ENCODE peak calls at places on chromosomes 3 and 15, in six cellular contexts. X, H, O, L, Z and M are unnamed samples.

GRCh38 chr3:113454625-113455024 is 13.3 kb upstream of the CFAP44 start:
- DNase-seq in X (no peak), H (no peak), O (no peak), L (no peak), Z (no peak), M (no peak)

GRCh38 chr15:99732711-99733267 is 448 bp downstream of the LYSMD4 start:
- DNase-seq in X (no peak), H (peak; percentile 20), O (no peak), L (no peak), Z (peak; percentile 66), M (no peak)

GRCh38 chr15:94383041-94383440 is 151.7 kb downstream of the MCTP2 start:
- DNase-seq in X (no peak), H (no peak), O (no peak), L (no peak), Z (no peak), M (no peak)

GRCh38 chr3:193853511-193854219 is 260.7 kb downstream of the OPA1 start:
- DNase-seq in X (no peak), H (no peak), O (no peak), L (no peak), Z (no peak), M (peak; percentile 63)

GRCh38 chr3:170802164-170803151 is 67.5 kb downstream of the RPL22L1 start:
- DNase-seq in X (no peak), H (peak; percentile 36), O (peak; percentile 95), L (no peak), Z (no peak), M (peak; percentile 24)

GRCh38 chr3:107913671-107914070 is 177.2 kb downstream of the CD47 start:
- DNase-seq in X (no peak), H (no peak), O (peak; percentile 71), L (no peak), Z (no peak), M (no peak)

GRCh38 chr3:187340572-187340971 is 27.6 kb upstream of the RTP4 start:
- DNase-seq in X (no peak), H (no peak), O (no peak), L (no peak), Z (no peak), M (no peak)

GRCh38 chr3:56929809-56930615 is 128.3 kb upstream of the ARHGEF3 start:
- DNase-seq in X (no peak), H (no peak), O (peak; percentile 25), L (no peak), Z (no peak), M (peak; percentile 26)

GRCh38 chr15:69400850-69401249 is 13.3 kb upstream of the KIF23 start:
- DNase-seq in X (no peak), H (no peak), O (no peak), L (no peak), Z (no peak), M (no peak)

GRCh38 chr3:72340056-72340455 is 508.2 kb downstream of the SHQ1 start:
- DNase-seq in X (no peak), H (no peak), O (no peak), L (no peak), Z (no peak), M (no peak)

GRCh38 chr3:31436830-31437229 is 95.9 kb upstream of the STT3B start:
- DNase-seq in X (no peak), H (no peak), O (no peak), L (no peak), Z (no peak), M (no peak)

GRCh38 chr3:55296035-55296434 is 191.1 kb downstream of the WNT5A start:
- DNase-seq in X (no peak), H (no peak), O (peak; percentile 88), L (no peak), Z (no peak), M (no peak)

GRCh38 chr3:27532931-27533607 is 48.9 kb upstream of the SLC4A7 start:
- DNase-seq in X (no peak), H (peak; percentile 19), O (peak; percentile 40), L (no peak), Z (no peak), M (no peak)

GRCh38 chr15:75928680-75929608 is 25.3 kb downstream of the FBXO22 start:
- DNase-seq in X (peak; percentile 38), H (no peak), O (peak; percentile 35), L (no peak), Z (no peak), M (no peak)

GRCh38 chr3:123546133-123546755 is 38.6 kb downstream of the HACD2 start:
- DNase-seq in X (no peak), H (peak; percentile 6), O (peak; percentile 58), L (no peak), Z (no peak), M (no peak)

GRCh38 chr15:40232625-40233070 is 6.2 kb upstream of the PAK6 start:
- DNase-seq in X (no peak), H (peak; percentile 42), O (no peak), L (no peak), Z (no peak), M (no peak)

GRCh38 chr3:130488769-130489450 is 28.1 kb upstream of the COL6A6 start:
- DNase-seq in X (no peak), H (no peak), O (peak; percentile 11), L (no peak), Z (no peak), M (no peak)

GRCh38 chr3:30113906-30114305 is 492.5 kb upstream of the TGFBR2 start:
- DNase-seq in X (no peak), H (no peak), O (peak; percentile 20), L (no peak), Z (no peak), M (no peak)

GRCh38 chr3:99172736-99173657 is 271.5 kb upstream of the DCBLD2 start:
- DNase-seq in X (peak; percentile 26), H (peak; percentile 34), O (peak; percentile 79), L (no peak), Z (no peak), M (peak; percentile 16)

GRCh38 chr3:151306168-151306810 is 10.3 kb downstream of the GPR87 start:
- DNase-seq in X (no peak), H (no peak), O (no peak), L (no peak), Z (no peak), M (no peak)

GRCh38 chr3:15220661-15221060 is 14.6 kb downstream of the CAPN7 start:
- DNase-seq in X (no peak), H (no peak), O (no peak), L (no peak), Z (no peak), M (no peak)

GRCh38 chr3:141959921-141960554 is 83.6 kb downstream of the ATP1B3 start:
- DNase-seq in X (no peak), H (peak; percentile 82), O (peak; percentile 84), L (no peak), Z (no peak), M (no peak)

GRCh38 chr3:70119892-70120291 is 120.4 kb downstream of the SAMMSON start:
- DNase-seq in X (no peak), H (no peak), O (no peak), L (no peak), Z (no peak), M (no peak)

GRCh38 chr15:58292761-58293175 is 139.0 kb upstream of the LIPC start:
- DNase-seq in X (no peak), H (no peak), O (no peak), L (no peak), Z (no peak), M (no peak)

GRCh38 chr15:49121901-49122300 is 33.5 kb downstream of the COPS2 start:
- DNase-seq in X (no peak), H (no peak), O (no peak), L (no peak), Z (no peak), M (no peak)

GRCh38 chr15:41603941-41604660 is 45.1 kb downstream of the TYRO3 start:
- DNase-seq in X (peak; percentile 73), H (peak; percentile 67), O (peak; percentile 95), L (peak; percentile 22), Z (peak; percentile 11), M (no peak)

GRCh38 chr15:85879334-85880163 is 84.8 kb upstream of the KLHL25 start:
- DNase-seq in X (no peak), H (no peak), O (peak; percentile 46), L (no peak), Z (no peak), M (no peak)

DNA sequence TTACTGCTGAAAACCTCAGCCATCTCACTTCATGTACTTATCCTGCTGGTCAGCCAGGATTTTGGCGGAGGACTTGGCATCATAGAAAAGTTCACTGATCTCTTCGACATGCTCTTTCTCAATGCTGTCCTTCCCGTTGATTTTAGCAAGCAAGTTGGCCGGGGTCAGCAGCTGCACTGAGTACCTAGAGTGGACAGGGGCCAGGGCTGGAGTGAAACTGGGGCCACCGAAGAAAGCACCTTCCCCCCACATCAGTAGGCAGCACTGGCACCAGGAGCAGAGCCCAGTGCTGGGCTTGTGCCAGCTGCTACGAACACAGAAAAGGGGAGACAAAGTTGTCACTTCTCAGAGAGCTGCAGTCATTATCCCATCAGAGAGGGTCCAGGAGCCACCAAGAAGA is 29.0 kb downstream of the SEC61A1 start:
- DNase-seq in X (no peak), H (no peak), O (no peak), L (no peak), Z (no peak), M (no peak)
- H3K27ac ChIP-seq in X (peak overlapping the region; percentile 86), H (peak overlapping the region; percentile 23), O (peak overlapping the region; percentile 79), L (no peak overlapping the region), Z (no peak overlapping the region), M (no peak overlapping the region)

DNA sequence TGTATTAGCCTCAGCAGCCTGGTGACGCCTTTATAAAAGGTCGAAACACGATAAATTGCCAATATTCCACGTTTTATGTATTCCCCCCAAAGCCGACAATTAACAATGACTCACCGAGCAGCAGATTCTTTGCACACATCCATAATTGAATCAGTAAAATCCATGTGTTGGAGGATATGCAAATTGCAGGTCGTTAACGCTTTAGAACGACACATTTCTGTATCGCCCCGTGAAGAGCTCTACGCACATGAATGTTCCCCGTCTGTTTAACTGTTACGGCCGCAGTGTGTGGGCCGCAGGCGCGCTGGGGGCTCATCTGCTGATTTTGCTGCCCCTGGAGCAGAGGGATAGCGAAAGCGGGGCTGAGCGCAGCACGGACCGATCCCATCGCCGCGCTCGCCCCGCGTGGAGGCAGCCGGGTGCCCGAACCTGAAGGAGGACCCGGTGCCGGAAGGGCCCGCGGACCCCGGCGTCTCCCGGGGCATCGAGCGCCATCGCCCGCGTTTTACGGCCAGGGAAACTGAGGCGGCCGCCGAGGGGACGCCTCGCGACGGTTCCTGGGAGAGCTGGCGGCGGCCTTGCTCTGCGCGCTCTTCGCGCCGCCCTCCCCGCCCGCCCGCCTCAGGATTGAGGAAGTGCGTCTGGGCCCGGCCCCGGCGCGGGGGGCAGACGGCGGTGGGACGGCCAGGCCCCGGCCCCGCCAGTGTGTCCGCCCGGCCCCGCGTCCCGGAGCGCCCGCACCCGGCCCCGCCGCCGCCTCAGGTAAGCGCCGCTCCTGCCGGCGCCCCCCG is at the start of gene LRRK1:
- DNase-seq in X (peak; percentile 52), H (peak; percentile 60), O (peak; percentile 70), L (no peak), Z (no peak), M (no peak)
- H3K27ac ChIP-seq in X (peak within 1 kb of the TSS; percentile 95), H (peak within 1 kb of the TSS; percentile 85), O (peak within 1 kb of the TSS; percentile 36), L (no peak within 1 kb of the TSS), Z (peak within 1 kb of the TSS; percentile 4), M (peak within 1 kb of the TSS; percentile 69)

GRCh38 chr3:112122870-112123269 is 10.2 kb downstream of the GCSAM start:
- DNase-seq in X (no peak), H (no peak), O (no peak), L (no peak), Z (no peak), M (no peak)
- H3K27ac ChIP-seq in X (no peak overlapping the region), H (no peak overlapping the region), O (no peak overlapping the region), L (no peak overlapping the region), Z (no peak overlapping the region), M (no peak overlapping the region)

DNA sequence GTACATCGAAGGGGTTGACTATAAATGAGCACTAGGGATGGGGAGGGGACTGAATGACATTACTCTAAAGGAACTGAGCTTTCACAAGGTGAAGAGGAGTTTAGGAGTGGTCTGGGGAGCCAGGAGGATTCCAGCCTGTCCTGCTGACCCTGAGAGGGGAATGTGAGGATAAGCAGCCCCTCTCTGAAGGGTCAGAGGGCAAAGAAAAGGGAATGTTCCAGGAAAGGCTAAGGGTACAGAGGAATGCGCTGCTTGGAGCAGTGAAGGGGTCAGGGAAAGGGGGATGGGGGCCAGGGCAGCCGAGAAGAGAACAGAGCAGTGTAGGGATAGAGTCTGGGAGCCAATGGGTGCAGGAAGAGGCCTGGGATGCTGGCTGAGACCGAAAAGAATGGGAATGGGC is 28.0 kb upstream of the TPM1 start:
- DNase-seq in X (no peak), H (no peak), O (no peak), L (no peak), Z (no peak), M (no peak)
- H3K27ac ChIP-seq in X (peak overlapping the region; percentile 85), H (peak overlapping the region; percentile 7), O (no peak overlapping the region), L (no peak overlapping the region), Z (no peak overlapping the region), M (no peak overlapping the region)